ENCODE peak calls at places on chromosome 10, in six cellular contexts. R is H1, P is IMR-90, I is neuronal stem cell, D is mesenchymal stem cell, C is trophoblast cell. N is an unnamed sample.

GRCh38 chr10:22932626-22933370 is 4.9 kb downstream of the ARMC3 start:
- DNase-seq in R (no peak), D (no peak), C (no peak), I (no peak), P (no peak), N (no peak)

GRCh38 chr10:103493911-103494877 is 689 bp downstream of the NEURL1 start:
- DNase-seq in I (no peak), C (no peak), R (no peak), P (no peak), D (no peak), N (no peak)

GRCh38 chr10:3570330-3570729 is 214.7 kb downstream of the KLF6 start:
- DNase-seq in R (no peak), I (no peak), D (no peak), P (no peak), C (no peak), N (no peak)

GRCh38 chr10:133275683-133276092 is 980 bp downstream of the ADAM8 start:
- DNase-seq in P (no peak), D (no peak), C (peak), I (no peak), R (no peak), N (no peak)

GRCh38 chr10:43237128-43237527 is 29.7 kb downstream of the RASGEF1A start:
- DNase-seq in D (no peak), P (no peak), R (no peak), C (no peak), I (no peak), N (no peak)

GRCh38 chr10:26214538-26215461 is 1.8 kb upstream of the GAD2 start:
- DNase-seq in P (no peak), R (no peak), C (no peak), D (no peak), I (no peak), N (peak)

GRCh38 chr10:33273295-33274002 is 61.0 kb downstream of the NRP1 start:
- DNase-seq in P (peak), I (peak), R (no peak), D (peak), C (no peak), N (peak)

GRCh38 chr10:113533801-113534200 is 19.1 kb upstream of the HABP2 start:
- DNase-seq in D (no peak), R (no peak), C (no peak), I (no peak), P (no peak), N (no peak)

GRCh38 chr10:122675278-122675677 is 24.4 kb downstream of the C10orf120 start:
- DNase-seq in P (no peak), C (no peak), R (no peak), I (no peak), D (no peak), N (no peak)

GRCh38 chr10:73998623-73999622 is 1.0 kb downstream of the VCL start:
- DNase-seq in C (peak), D (peak), R (peak), P (peak), I (peak), N (peak)

GRCh38 chr10:6674282-6674681 is 94.2 kb upstream of the PRKCQ start:
- DNase-seq in I (no peak), D (no peak), P (no peak), R (no peak), C (no peak), N (no peak)

GRCh38 chr10:96366508-96366907 is 7.7 kb upstream of the OPALIN start:
- DNase-seq in P (peak), R (no peak), C (no peak), I (no peak), D (peak), N (no peak)

GRCh38 chr10:2081501-2081900 is 344.2 kb upstream of the ADARB2 start:
- DNase-seq in C (no peak), I (no peak), R (peak), D (peak), P (no peak), N (peak)

GRCh38 chr10:359762-360161 is 224.5 kb downstream of the ZMYND11 start:
- DNase-seq in R (no peak), C (no peak), P (no peak), D (no peak), I (no peak), N (no peak)

GRCh38 chr10:5413012-5413938 is 918 bp downstream of the NET1 start:
- DNase-seq in I (peak), C (no peak), R (no peak), P (peak), D (peak), N (peak)

GRCh38 chr10:61356342-61356741 is 96.8 kb downstream of the TMEM26 start:
- DNase-seq in I (no peak), D (no peak), R (no peak), C (no peak), P (no peak), N (no peak)

GRCh38 chr10:3226960-3227724 is 54.6 kb upstream of the PITRM1 start:
- DNase-seq in I (no peak), R (no peak), D (peak), C (peak), P (peak), N (no peak)

GRCh38 chr10:78894089-78894840 is 174.5 kb upstream of the ZMIZ1 start:
- DNase-seq in P (no peak), D (no peak), C (no peak), R (no peak), I (no peak), N (no peak)

GRCh38 chr10:14293516-14293915 is 37.2 kb downstream of the FRMD4A start:
- DNase-seq in C (no peak), I (no peak), R (no peak), P (peak), D (peak), N (no peak)

GRCh38 chr10:94349327-94349726 is 13.4 kb downstream of the NOC3L start:
- DNase-seq in I (no peak), P (no peak), R (no peak), D (peak), C (no peak), N (no peak)

GRCh38 chr10:21530168-21530567 is 3.9 kb upstream of the MLLT10 start:
- DNase-seq in I (no peak), P (no peak), C (no peak), R (no peak), D (no peak), N (no peak)

GRCh38 chr10:22849077-22849810 is 78.6 kb upstream of the ARMC3 start:
- DNase-seq in C (no peak), R (no peak), I (no peak), D (no peak), P (no peak), N (no peak)

GRCh38 chr10:87547734-87548311 is 43.1 kb downstream of the MINPP1 start:
- DNase-seq in D (peak), I (peak), C (no peak), P (peak), R (no peak), N (no peak)

GRCh38 chr10:61896854-61897661 is 4.4 kb upstream of the ARID5B start:
- DNase-seq in C (peak), R (peak), D (peak), I (peak), P (peak), N (peak)

GRCh38 chr10:59894114-59894513 is 12.2 kb downstream of the CCDC6 start:
- DNase-seq in R (no peak), I (no peak), P (peak), C (no peak), D (no peak), N (no peak)

GRCh38 chr10:71727429-71728217 is 8.0 kb upstream of the C10orf105 start:
- DNase-seq in P (no peak), C (no peak), D (no peak), R (no peak), I (no peak), N (no peak)

GRCh38 chr10:125201108-125201524 is 40.8 kb upstream of the CTBP2 start:
- DNase-seq in D (peak), I (no peak), P (peak), C (peak), R (no peak), N (no peak)

GRCh38 chr10:71440506-71441035 is 43.9 kb downstream of the CDH23 start:
- DNase-seq in D (no peak), I (no peak), P (no peak), C (no peak), R (no peak), N (no peak)

GRCh38 chr10:75191821-75192568 is 18.6 kb upstream of the VDAC2 start:
- DNase-seq in D (peak), C (peak), P (peak), R (no peak), I (no peak), N (no peak)

GRCh38 chr10:34666008-34666700 is 148.9 kb downstream of the PARD3 start:
- DNase-seq in I (peak), R (no peak), C (peak), D (peak), P (peak), N (no peak)

GRCh38 chr10:21961847-21962246 is 41.7 kb downstream of the DNAJC1 start:
- DNase-seq in I (no peak), C (no peak), D (no peak), P (peak), R (no peak), N (no peak)

GRCh38 chr10:33776419-33776818 is 442.0 kb upstream of the NRP1 start:
- DNase-seq in P (no peak), R (no peak), D (no peak), I (no peak), C (no peak), N (no peak)

GRCh38 chr10:7333995-7334964 is 76.6 kb downstream of the SFMBT2 start:
- DNase-seq in P (peak), C (no peak), R (no peak), D (peak), I (no peak), N (peak)

GRCh38 chr10:6089334-6090219 is 743 bp downstream of the RBM17 start:
- DNase-seq in P (no peak), R (no peak), D (peak), I (peak), C (peak), N (peak)

GRCh38 chr10:110872984-110873569 is 1.3 kb downstream of the PDCD4 start:
- DNase-seq in I (no peak), D (peak), P (no peak), R (no peak), C (no peak), N (no peak)
- H3K27ac ChIP-seq in I (peak), D (no peak), P (peak), R (peak), C (peak), N (no peak)

GRCh38 chr10:54620352-54620751 is 180.7 kb downstream of the PCDH15 start:
- DNase-seq in P (no peak), C (no peak), I (no peak), R (no peak), D (no peak), N (no peak)

GRCh38 chr10:54622017-54622416 is 179.0 kb downstream of the PCDH15 start:
- DNase-seq in P (no peak), I (no peak), R (no peak), C (no peak), D (no peak), N (no peak)
- H2AFZ ChIP-seq in P (no peak), I (peak), R (peak), C (no peak), D (no peak), N (no peak)

GRCh38 chr10:126561499-126562208 is 108.8 kb downstream of the C10orf90 start:
- DNase-seq in C (no peak), I (no peak), R (no peak), D (peak), P (no peak), N (no peak)

GRCh38 chr10:126563361-126563760 is 107.1 kb downstream of the C10orf90 start:
- DNase-seq in P (no peak), D (no peak), I (no peak), C (no peak), R (no peak), N (no peak)

GRCh38 chr10:126565456-126565855 is 105.0 kb downstream of the C10orf90 start:
- DNase-seq in R (no peak), I (no peak), C (no peak), P (no peak), D (no peak), N (no peak)

GRCh38 chr10:126564297-126564888 is 106.1 kb downstream of the C10orf90 start:
- DNase-seq in C (no peak), I (no peak), D (no peak), R (no peak), P (no peak), N (no peak)

GRCh38 chr10:126562209-126562680 is 108.2 kb downstream of the C10orf90 start:
- DNase-seq in R (no peak), I (no peak), C (no peak), D (no peak), P (no peak), N (no peak)
- H2BK5ac ChIP-seq in R (no peak), I (no peak), C (no peak), D (no peak), P (no peak), N (no peak)

GRCh38 chr10:80201592-80202256 is 3.6 kb downstream of the ANXA11 start:
- DNase-seq in C (no peak), P (no peak), D (no peak), I (no peak), R (no peak), N (no peak)

GRCh38 chr10:80200687-80201086 is 4.7 kb downstream of the ANXA11 start:
- DNase-seq in P (no peak), C (no peak), R (no peak), I (no peak), D (no peak), N (no peak)

GRCh38 chr10:80197972-80198591 is 7.3 kb downstream of the ANXA11 start:
- DNase-seq in I (no peak), P (no peak), C (no peak), R (no peak), D (no peak), N (no peak)

GRCh38 chr10:80199828-80200227 is 5.5 kb downstream of the ANXA11 start:
- DNase-seq in I (no peak), D (peak), P (peak), R (no peak), C (peak), N (no peak)

DNA sequence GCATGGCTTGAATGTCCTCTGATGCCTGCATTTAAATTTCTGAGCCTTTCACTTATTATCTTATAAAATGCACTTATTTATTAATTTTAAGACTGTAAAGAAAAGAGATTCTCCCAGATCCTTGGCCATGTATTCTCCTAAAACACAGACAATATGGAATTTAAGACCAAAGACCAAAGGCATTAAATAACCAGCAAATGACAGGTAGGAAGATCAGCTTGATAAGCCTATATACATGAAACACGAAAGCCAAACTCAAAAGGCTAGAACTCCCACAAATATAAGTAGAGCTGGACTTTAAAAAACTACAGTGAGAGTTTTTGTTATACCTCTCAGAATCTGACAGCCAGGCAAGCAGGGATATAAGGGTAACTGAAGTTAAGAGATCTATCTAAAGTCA is 5.1 kb downstream of the ANXA11 start:
- DNase-seq in R (no peak), I (no peak), C (no peak), D (no peak), P (no peak), N (no peak)
- H3K27ac ChIP-seq in R (no peak), I (no peak), C (no peak), D (no peak), P (peak), N (no peak)

GRCh38 chr10:82234173-82234572 is 359.2 kb downstream of the NRG3 start:
- DNase-seq in P (no peak), R (no peak), C (no peak), D (no peak), I (no peak), N (no peak)
- H2AFZ ChIP-seq in P (no peak), R (no peak), C (no peak), D (no peak), I (no peak), N (no peak)

DNA sequence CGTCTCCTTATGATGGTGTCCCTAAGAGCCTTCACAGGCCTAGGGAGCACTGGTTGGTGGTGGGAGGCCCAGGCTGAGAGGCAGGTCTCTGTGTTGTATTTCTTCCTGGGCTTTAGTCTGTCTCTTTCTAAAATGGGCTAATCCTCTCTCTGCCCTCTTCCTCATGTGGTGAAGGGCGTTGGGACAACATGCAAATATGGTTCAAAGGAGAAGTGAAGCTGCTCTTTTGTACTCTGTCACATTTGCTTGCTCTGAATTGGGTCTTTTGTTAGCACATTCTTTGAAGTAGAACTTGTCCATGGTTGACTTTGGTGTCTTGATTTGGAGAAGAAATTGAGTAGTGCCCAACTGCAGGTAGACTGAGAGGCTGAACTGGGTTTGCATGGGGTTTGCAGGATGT is 814 bp downstream of the HK1 start:
- DNase-seq in R (no peak), C (no peak), I (no peak), P (no peak), D (no peak), N (no peak)
- H2BK5ac ChIP-seq in R (no peak), C (no peak), I (no peak), P (no peak), D (no peak), N (no peak)

N was measured in H9.